ENCODE peak calls at places on chromosomes 1 and 21, in ten cellular contexts. L, K, H, E, C, Q, P, B, T and X are unnamed samples.

GRCh38 chr1:100299521-100300222 is 33.7 kb downstream of the RTCA start:
- DNase-seq in T (no peak), P (no peak), L (no peak), K (no peak), B (no peak), H (no peak), C (no peak), Q (no peak), E (no peak), X (no peak)

GRCh38 chr1:39409055-39409816 is 82.2 kb upstream of the BMP8A start:
- DNase-seq in L (peak), E (peak), B (peak), P (no peak), C (no peak), H (peak), K (no peak), Q (peak), T (no peak), X (no peak)

GRCh38 chr1:22447581-22448215 is 4.0 kb upstream of the ZBTB40 start:
- DNase-seq in C (no peak), K (peak), H (no peak), T (no peak), E (no peak), B (peak), P (no peak), Q (peak), L (peak), X (no peak)

GRCh38 chr21:27426196-27426595 is 459.3 kb upstream of the ADAMTS5 start:
- DNase-seq in K (no peak), T (no peak), L (no peak), C (no peak), P (no peak), Q (peak), B (no peak), E (no peak), H (no peak), X (no peak)

GRCh38 chr1:30685796-30686165 is 37.6 kb downstream of the MATN1 start:
- DNase-seq in Q (no peak), L (no peak), H (no peak), P (no peak), C (no peak), B (no peak), E (no peak), T (no peak), K (no peak), X (no peak)

GRCh38 chr21:32334980-32335471 is 36.4 kb downstream of the MRAP start:
- DNase-seq in L (no peak), P (no peak), H (no peak), T (no peak), Q (no peak), B (peak), K (no peak), E (peak), C (no peak), X (no peak)

GRCh38 chr1:233971753-233972152 is 67.3 kb downstream of the SLC35F3 start:
- DNase-seq in K (no peak), E (no peak), B (no peak), L (no peak), P (no peak), Q (no peak), C (no peak), H (no peak), T (no peak), X (no peak)

GRCh38 chr1:11198851-11199628 is 9.9 kb downstream of the ANGPTL7 start:
- DNase-seq in E (no peak), Q (no peak), P (no peak), T (no peak), K (no peak), C (no peak), B (no peak), L (no peak), H (no peak), X (no peak)

GRCh38 chr1:59514061-59514909 is 217.4 kb downstream of the FGGY start:
- DNase-seq in B (no peak), P (no peak), E (no peak), T (no peak), Q (no peak), L (no peak), K (no peak), H (no peak), C (no peak), X (no peak)

GRCh38 chr21:36501589-36501892 is 21.6 kb upstream of the CLDN14 start:
- DNase-seq in Q (no peak), H (no peak), L (no peak), P (no peak), K (no peak), T (no peak), B (no peak), C (no peak), E (no peak), X (no peak)

GRCh38 chr1:244801246-244801645 is 34.2 kb upstream of the COX20 start:
- DNase-seq in T (peak), E (no peak), Q (peak), P (no peak), C (peak), K (peak), H (peak), L (peak), B (no peak), X (peak)